ENCODE peak calls at places on chromosomes 16 and 17, in six cellular contexts. N is Caki2, F is OCI-LY7, G is Calu3, O is D721Med, V is left ventricle myocardium inferior. A is an unnamed sample.

GRCh38 chr17:48352630-48353029 is 77.4 kb downstream of the SKAP1 start:
- DNase-seq in G (no peak), N (no peak), O (no peak), F (no peak), V (no peak), A (no peak)

GRCh38 chr16:86252596-86252995 is 257.7 kb upstream of the FOXF1 start:
- DNase-seq in N (no peak), O (no peak), F (peak), V (no peak), G (peak), A (peak)

GRCh38 chr17:79038545-79039135 is 14.7 kb downstream of the C1QTNF1 start:
- DNase-seq in O (no peak), G (no peak), F (no peak), N (peak), V (no peak), A (peak)

GRCh38 chr17:76466775-76467130 is 650 bp upstream of the AANAT start:
- DNase-seq in N (no peak), F (no peak), G (no peak), V (no peak), O (no peak), A (no peak)

GRCh38 chr16:88498576-88499208 is 45.6 kb downstream of the ZFPM1 start:
- DNase-seq in O (no peak), F (no peak), V (no peak), G (no peak), N (no peak), A (no peak)

GRCh38 chr16:67269766-67270165 is 9.6 kb upstream of the PLEKHG4 start:
- DNase-seq in F (no peak), G (peak), O (no peak), N (no peak), V (no peak), A (no peak)

GRCh38 chr16:77951788-77952187 is 70.6 kb upstream of the CLEC3A start:
- DNase-seq in F (peak), O (no peak), N (peak), G (peak), V (no peak), A (no peak)

GRCh38 chr16:56278196-56278855 is 87.0 kb downstream of the GNAO1 start:
- DNase-seq in N (no peak), F (no peak), O (no peak), G (no peak), V (no peak), A (peak)

GRCh38 chr17:17228521-17229279 is 8.3 kb downstream of the FLCN start:
- DNase-seq in N (no peak), V (no peak), F (no peak), G (no peak), O (no peak), A (no peak)

GRCh38 chr17:49887086-49887743 is 39.3 kb upstream of the TAC4 start:
- DNase-seq in F (no peak), N (no peak), V (no peak), O (no peak), G (peak), A (peak)

GRCh38 chr17:55609737-55610201 is 98.5 kb upstream of the SMIM36 start:
- DNase-seq in F (no peak), O (no peak), G (no peak), V (no peak), N (peak), A (no peak)

GRCh38 chr16:88662222-88662842 is 559 bp downstream of the MVD start:
- DNase-seq in F (peak), O (no peak), N (no peak), V (no peak), G (no peak), A (peak)

GRCh38 chr16:50021509-50021908 is 3.5 kb upstream of the CNEP1R1 start:
- DNase-seq in O (no peak), F (peak), G (no peak), V (no peak), N (no peak), A (no peak)

GRCh38 chr16:85584192-85584757 is 28.8 kb upstream of the GSE1 start:
- DNase-seq in F (no peak), N (no peak), G (no peak), O (no peak), V (no peak), A (no peak)

GRCh38 chr17:3766783-3767182 is 34.2 kb downstream of the ITGAE start:
- DNase-seq in O (no peak), N (no peak), V (no peak), G (no peak), F (no peak), A (no peak)

GRCh38 chr17:77455878-77456234 is 315.1 kb downstream of the SEC14L1 start:
- DNase-seq in G (no peak), F (no peak), V (no peak), O (no peak), N (no peak), A (no peak)

GRCh38 chr17:7015587-7016020 is 3.2 kb downstream of the RNASEK start:
- DNase-seq in V (no peak), F (no peak), G (no peak), O (no peak), N (no peak), A (no peak)

GRCh38 chr17:58870747-58871146 is 115.1 kb downstream of the PPM1E start:
- DNase-seq in F (no peak), V (no peak), G (peak), N (no peak), O (no peak), A (no peak)

GRCh38 chr16:86461037-86461436 is 49.3 kb upstream of the FOXF1 start:
- DNase-seq in G (no peak), V (no peak), N (no peak), F (no peak), O (no peak), A (no peak)

GRCh38 chr17:22142091-22142490 is 449.8 kb downstream of the KCNJ18 start:
- DNase-seq in N (no peak), O (no peak), F (no peak), G (no peak), V (no peak), A (no peak)

A was measured in lower leg skin.